ENCODE peak calls at places on chromosomes 4 and X, in eight cellular contexts. B is tibial artery, C is gastrocnemius medialis, M is pancreas, H is left lung, G is astrocyte, L is left ventricle myocardium inferior, X is endothelial cell of umbilical vein. D is an unnamed sample. For H3K36me3, the result is how much of the 10 kb centered on the place peaks cover.

GRCh38 chrX:141214216-141214615 is 28.1 kb downstream of the SPANXC start:
- DNase-seq in L (no peak), B (no peak), X (no peak), M (no peak), H (no peak), C (no peak), G (no peak), D (no peak)

GRCh38 chr4:131192318-131192717 is 1956.8 kb upstream of the PCDH10 start:
- DNase-seq in L (no peak), X (no peak), G (no peak), B (no peak), C (no peak), H (no peak), M (no peak), D (no peak)

GRCh38 chrX:143081231-143081630 is 55.5 kb downstream of the SPANXN4 start:
- DNase-seq in B (no peak), H (no peak), L (no peak), M (no peak), G (no peak), C (no peak), X (no peak), D (no peak)

GRCh38 chrX:17987783-17988182 is 126.7 kb upstream of the RAI2 start:
- DNase-seq in H (no peak), X (no peak), G (no peak), B (no peak), M (no peak), C (no peak), L (no peak), D (no peak)

GRCh38 chrX:1592128-1592862 is 891 bp downstream of the AKAP17A start:
- DNase-seq in G (peak), B (no peak), M (peak), H (peak), C (no peak), L (no peak), X (peak), D (no peak)

GRCh38 chrX:131752493-131753198 is 208.8 kb downstream of the OR13H1 start:
- DNase-seq in C (no peak), H (no peak), B (no peak), X (no peak), M (peak), L (no peak), G (peak), D (no peak)

GRCh38 chrX:49276671-49277519 is 7.3 kb downstream of the PPP1R3F start:
- DNase-seq in L (no peak), C (no peak), H (no peak), X (no peak), G (no peak), M (peak), B (no peak), D (no peak)

GRCh38 chrX:138006176-138006575 is 440.2 kb downstream of the ZIC3 start:
- DNase-seq in M (no peak), G (no peak), C (no peak), L (no peak), B (no peak), X (no peak), H (no peak), D (no peak)

GRCh38 chr4:74675673-74676279 is 118.5 kb downstream of the BTC start:
- DNase-seq in L (no peak), G (peak), H (no peak), X (peak), B (no peak), M (no peak), C (no peak), D (no peak)

GRCh38 chr4:2745981-2746806 is 9.9 kb downstream of the TNIP2 start:
- DNase-seq in C (no peak), G (peak), M (peak), H (peak), L (peak), X (peak), B (peak), D (peak)

GRCh38 chrX:10556405-10556804 is 64.0 kb downstream of the MID1 start:
- DNase-seq in H (no peak), L (no peak), B (no peak), X (no peak), M (no peak), C (no peak), G (no peak), D (no peak)

GRCh38 chr4:8303485-8304281 is 34.1 kb downstream of the HTRA3 start:
- DNase-seq in B (no peak), C (no peak), H (no peak), X (peak), L (peak), G (peak), M (peak), D (no peak)

GRCh38 chrX:10932842-10933440 is 178.2 kb upstream of the HCCS start:
- DNase-seq in G (no peak), X (peak), H (no peak), B (no peak), C (no peak), L (no peak), M (no peak), D (no peak)

GRCh38 chrX:115539841-115540240 is 21.1 kb upstream of the PLS3 start:
- DNase-seq in H (no peak), C (no peak), X (peak), G (no peak), M (no peak), B (no peak), L (no peak), D (no peak)

GRCh38 chr4:172270421-172270820 is 457.2 kb downstream of the GALNTL6 start:
- DNase-seq in G (no peak), X (no peak), C (no peak), H (no peak), L (no peak), M (no peak), B (no peak), D (no peak)

GRCh38 chr4:31089815-31090214 is 369.6 kb downstream of the PCDH7 start:
- DNase-seq in H (no peak), C (no peak), X (peak), B (peak), L (peak), G (peak), M (no peak), D (no peak)

GRCh38 chr4:26140150-26140898 is 180.5 kb upstream of the RBPJ start:
- DNase-seq in X (no peak), L (no peak), H (no peak), M (no peak), B (no peak), C (no peak), G (peak), D (no peak)

GRCh38 chr4:114015444-114015899 is 36.0 kb upstream of the ARSJ start:
- DNase-seq in B (no peak), M (no peak), C (no peak), H (no peak), X (peak), G (peak), L (no peak), D (no peak)

GRCh38 chrX:140432328-140433025 is 72.4 kb downstream of the SOX3 start:
- DNase-seq in B (no peak), C (no peak), G (peak), X (no peak), H (no peak), L (peak), M (peak), D (no peak)

GRCh38 chr4:102726068-102726467 is 34.7 kb downstream of the MANBA start:
- DNase-seq in B (no peak), G (no peak), X (no peak), M (no peak), C (no peak), H (no peak), L (no peak), D (no peak)

GRCh38 chr4:102723511-102723910 is 37.3 kb downstream of the MANBA start:
- DNase-seq in B (no peak), G (no peak), X (no peak), M (no peak), C (no peak), L (no peak), H (no peak), D (no peak)

GRCh38 chr4:102725229-102725628 is 35.5 kb downstream of the MANBA start:
- DNase-seq in H (no peak), M (no peak), C (no peak), X (no peak), L (no peak), B (no peak), G (no peak), D (no peak)

GRCh38 chr4:102717448-102718092 is 43.2 kb downstream of the MANBA start:
- DNase-seq in H (no peak), G (no peak), B (no peak), M (no peak), C (no peak), X (no peak), L (no peak), D (no peak)

GRCh38 chr4:102722740-102723139 is 38.0 kb downstream of the MANBA start:
- DNase-seq in G (no peak), L (no peak), H (no peak), B (no peak), X (no peak), M (no peak), C (no peak), D (no peak)
- H3K36me3 ChIP-seq in G (under half), L (under half), H (under half), B (under half), X (under half), M (under half), C (under half), D (under half)

DNA sequence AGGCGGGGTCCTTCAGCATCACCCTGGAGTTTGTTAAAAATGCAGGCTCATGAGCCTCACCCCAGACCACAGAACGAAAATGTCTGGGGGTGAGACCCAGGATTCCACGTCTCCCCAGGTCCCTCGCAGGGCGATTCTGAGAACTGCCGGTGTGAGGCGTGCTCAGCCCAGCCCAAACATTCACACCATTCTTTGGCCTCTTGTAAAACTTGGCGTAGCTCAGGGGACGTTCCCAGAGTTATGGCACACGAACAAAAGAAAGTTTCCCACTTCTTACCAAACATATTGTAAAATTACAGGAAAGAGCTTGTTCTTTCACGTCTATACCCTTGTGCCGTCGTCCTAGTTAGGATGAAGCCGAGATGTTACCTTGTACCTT is 12.9 kb downstream of the CD99 start:
- DNase-seq in L (peak), X (peak), G (peak), B (peak), H (no peak), M (no peak), C (peak), D (no peak)
- TF ChIP-seq CTCF in L (peak), X (peak), G (peak), B (no peak), H (peak), M (no peak), C (peak), D (peak)

GRCh38 chr4:38119663-38120374 is 159.6 kb downstream of the PTTG2 start:
- DNase-seq in G (peak), L (no peak), B (no peak), C (no peak), M (no peak), H (no peak), X (peak), D (no peak)

GRCh38 chr4:38115601-38116000 is 155.4 kb downstream of the PTTG2 start:
- DNase-seq in B (no peak), X (no peak), G (no peak), L (no peak), C (no peak), H (no peak), M (no peak), D (no peak)

GRCh38 chr4:38114435-38114834 is 154.2 kb downstream of the PTTG2 start:
- DNase-seq in X (peak), C (no peak), M (no peak), H (no peak), G (no peak), L (no peak), B (no peak), D (no peak)

GRCh38 chr4:38113551-38113950 is 153.4 kb downstream of the PTTG2 start:
- DNase-seq in H (no peak), M (no peak), L (no peak), C (no peak), X (no peak), G (no peak), B (no peak), D (no peak)

DNA sequence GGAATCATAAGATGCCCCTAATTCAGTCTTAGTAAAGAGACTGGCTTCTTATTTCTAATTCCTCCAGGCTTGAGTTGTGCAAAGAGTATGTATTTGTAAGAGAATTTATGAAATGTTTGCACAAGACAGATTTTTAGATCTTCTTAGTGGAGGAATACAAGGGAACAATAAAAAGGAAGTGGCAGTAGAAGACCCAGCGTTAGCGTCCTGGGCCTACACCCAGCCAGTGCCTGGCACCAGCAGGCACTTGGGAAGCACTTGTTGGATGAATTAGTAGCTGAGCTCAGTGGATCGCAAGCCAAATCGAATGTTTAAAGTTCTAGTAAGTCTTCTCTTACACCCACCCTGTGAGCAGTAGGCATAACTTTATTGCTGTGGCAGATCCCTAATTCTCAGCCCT is 157.4 kb downstream of the PTTG2 start:
- DNase-seq in M (no peak), B (no peak), H (no peak), C (no peak), L (no peak), G (no peak), X (no peak), D (no peak)
- H3K36me3 ChIP-seq in M (under half), B (half or more), H (under half), C (under half), L (half or more), G (under half), X (under half), D (under half)

DNA sequence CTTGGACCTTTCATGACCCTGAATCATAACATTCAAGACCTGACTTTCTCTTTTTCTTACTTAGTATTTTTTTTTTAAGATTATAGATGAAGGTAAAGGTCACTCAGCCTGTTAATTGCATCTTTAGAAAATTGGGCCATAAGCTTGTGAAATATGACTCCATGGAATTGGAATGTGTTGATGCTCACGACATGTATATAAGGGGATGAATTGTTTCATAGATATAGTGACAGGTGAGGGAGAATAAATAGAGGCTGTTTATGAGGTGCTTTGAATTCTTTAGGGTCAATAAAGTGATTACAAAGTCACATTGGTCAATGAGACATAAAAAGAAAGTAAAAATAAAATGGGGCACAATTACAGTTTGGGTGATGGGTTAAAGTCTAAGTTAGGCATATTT is 27.7 kb upstream of the HS3ST1 start:
- DNase-seq in C (no peak), X (no peak), M (no peak), H (no peak), B (no peak), G (no peak), L (no peak), D (no peak)
- TF ChIP-seq CTCF in C (no peak), X (no peak), M (no peak), H (no peak), B (no peak), G (no peak), L (no peak), D (no peak)

D was measured in thoracic aorta.